ENCODE peak calls at places on chromosomes 16 and 17, in ten cellular contexts. N is osteoblast; A is AG10803; F is cardiac muscle cell; E is NCI-H1092 treated with DMSO at 0.1 percent for 48 hours; B is activated T-helper 1 cell treated with Interleukin-2 at 50 U/mL for 16 hours; Y is A549; C is stimulated activated naive B cell treated with anti-CD40 and anti-IgM and Interleukin-4, amounts not matched to agents 10 μg/mL and 1 μg/mL and 100 μg/mL, for 72 hours; K is T-helper 9 cell; M is kidney. V is an unnamed sample.

GRCh38 chr16:3681206-3681605 is 26.7 kb downstream of the DNASE1 start:
- DNase-seq in F (no peak), A (peak), N (peak), E (no peak), C (no peak), Y (no peak), K (no peak), B (no peak), M (peak), V (no peak)

GRCh38 chr17:37481001-37481665 is 8.6 kb upstream of the DUSP14 start:
- DNase-seq in Y (no peak), N (no peak), K (no peak), C (no peak), B (no peak), E (no peak), M (no peak), A (peak), F (no peak), V (no peak)

GRCh38 chr17:18225121-18225561 is 294 bp upstream of the LLGL1 start:
- DNase-seq in E (peak), M (peak), A (peak), K (peak), C (peak), F (peak), Y (peak), B (peak), N (peak), V (peak)

GRCh38 chr17:2867441-2868424 is 71.5 kb downstream of the RAP1GAP2 start:
- DNase-seq in B (no peak), A (peak), E (no peak), K (no peak), C (no peak), M (no peak), F (no peak), N (peak), Y (peak), V (no peak)

GRCh38 chr17:76414334-76415295 is 30.2 kb downstream of the SPHK1 start:
- DNase-seq in E (peak), K (no peak), F (peak), M (peak), Y (no peak), A (peak), C (no peak), B (no peak), N (peak), V (peak)

GRCh38 chr16:81604960-81605383 is 160.4 kb downstream of the CMIP start:
- DNase-seq in Y (peak), M (no peak), C (no peak), E (no peak), K (no peak), B (no peak), N (peak), A (peak), F (no peak), V (no peak)

GRCh38 chr16:84461029-84461415 is 43.4 kb downstream of the MEAK7 start:
- DNase-seq in M (no peak), A (no peak), C (no peak), F (no peak), E (no peak), K (no peak), Y (no peak), N (peak), B (no peak), V (no peak)

GRCh38 chr16:67864594-67864993 is 8.3 kb upstream of the EDC4 start:
- DNase-seq in N (peak), A (no peak), F (no peak), M (no peak), K (no peak), B (no peak), E (no peak), Y (no peak), C (no peak), V (no peak)

GRCh38 chr17:28926366-28926765 is 23.5 kb upstream of the DHRS13 start:
- DNase-seq in N (no peak), Y (no peak), C (no peak), E (no peak), B (no peak), A (no peak), K (no peak), F (no peak), M (no peak), V (no peak)

GRCh38 chr17:5282639-5283217 is 644 bp downstream of the RABEP1 start:
- DNase-seq in B (no peak), K (no peak), N (peak), Y (peak), C (peak), M (peak), A (no peak), F (peak), E (no peak), V (no peak)

GRCh38 chr17:40610359-40610758 is 37.3 kb downstream of the SMARCE1 start:
- DNase-seq in M (no peak), C (no peak), K (no peak), B (no peak), A (no peak), F (no peak), E (no peak), Y (no peak), N (no peak), V (no peak)

GRCh38 chr17:79811036-79811887 is 14.4 kb upstream of the CBX8 start:
- DNase-seq in B (no peak), M (no peak), Y (peak), N (peak), K (no peak), A (no peak), F (peak), C (no peak), E (peak), V (peak)

GRCh38 chr17:29444589-29444988 is 54.4 kb downstream of the TAOK1 start:
- DNase-seq in N (peak), Y (no peak), K (no peak), A (peak), E (no peak), M (no peak), B (no peak), C (no peak), F (no peak), V (no peak)

GRCh38 chr17:32285286-32285685 is 19.7 kb downstream of the RHBDL3 start:
- DNase-seq in K (no peak), F (no peak), E (no peak), B (no peak), Y (no peak), M (no peak), C (no peak), A (no peak), N (no peak), V (no peak)

GRCh38 chr17:53118948-53119347 is 703.8 kb upstream of the KIF2B start:
- DNase-seq in F (no peak), B (no peak), M (no peak), Y (no peak), E (no peak), N (no peak), K (no peak), A (no peak), C (no peak), V (no peak)

GRCh38 chr17:858941-859452 is 76.8 kb downstream of the MRM3 start:
- DNase-seq in E (no peak), A (no peak), F (no peak), M (no peak), B (no peak), C (no peak), K (no peak), Y (no peak), N (peak), V (no peak)

GRCh38 chr16:52492789-52493357 is 54.1 kb downstream of the TOX3 start:
- DNase-seq in Y (no peak), K (no peak), E (no peak), C (no peak), N (no peak), A (no peak), F (no peak), B (no peak), M (no peak), V (no peak)

GRCh38 chr16:19203374-19203966 is 35.4 kb downstream of the SYT17 start:
- DNase-seq in Y (no peak), F (no peak), M (no peak), E (peak), B (no peak), A (no peak), N (no peak), K (no peak), C (no peak), V (no peak)

GRCh38 chr17:10360578-10360977 is 12.2 kb downstream of the MYH13 start:
- DNase-seq in F (no peak), C (no peak), B (no peak), Y (no peak), A (no peak), M (no peak), E (no peak), K (no peak), N (no peak), V (no peak)

GRCh38 chr17:60554377-60554788 is 28.3 kb upstream of the APPBP2 start:
- DNase-seq in F (no peak), B (no peak), K (no peak), C (no peak), Y (no peak), A (peak), M (no peak), E (no peak), N (no peak), V (no peak)

GRCh38 chr16:9713151-9713550 is 469.1 kb downstream of the GRIN2A start:
- DNase-seq in N (no peak), B (no peak), F (no peak), M (no peak), A (no peak), E (no peak), C (no peak), Y (no peak), K (no peak), V (no peak)

GRCh38 chr16:89371386-89371785 is 119.0 kb downstream of the ANKRD11 start:
- DNase-seq in C (no peak), E (no peak), Y (no peak), F (no peak), N (no peak), K (no peak), B (no peak), M (peak), A (no peak), V (no peak)

GRCh38 chr16:83651871-83652270 is 155.9 kb upstream of the HSBP1 start:
- DNase-seq in Y (no peak), E (peak), A (no peak), K (no peak), F (no peak), M (no peak), N (no peak), C (no peak), B (no peak), V (no peak)

GRCh38 chr17:40602445-40603443 is 37.5 kb upstream of the CCR7 start:
- DNase-seq in N (no peak), Y (no peak), K (no peak), C (peak), E (no peak), B (peak), A (no peak), F (peak), M (no peak), V (no peak)

GRCh38 chr16:14958970-14959369 is 15.9 kb upstream of the PDXDC1 start:
- DNase-seq in M (no peak), E (no peak), C (no peak), A (no peak), N (peak), B (no peak), K (no peak), Y (no peak), F (no peak), V (no peak)

GRCh38 chr16:50683689-50684374 is 2.7 kb upstream of the SNX20 start:
- DNase-seq in F (no peak), C (peak), E (no peak), B (no peak), K (peak), Y (no peak), A (no peak), N (peak), M (no peak), V (no peak)

V was measured in DMS153.